ENCODE peak calls at places on chromosomes 3 and 15, in eight cellular contexts. D, N, Y, R, E, I, J and U are unnamed samples.

GRCh38 chr15:70795311-70795665 is 31.9 kb upstream of the UACA start:
- DNase-seq in D (peak; percentile 65), N (no peak), Y (no peak), R (no peak), E (no peak), I (peak; percentile 95), J (no peak), U (no peak)

GRCh38 chr15:66524801-66525200 is 19.7 kb downstream of the ZWILCH start:
- DNase-seq in D (no peak), N (no peak), Y (no peak), R (no peak), E (no peak), I (no peak), J (no peak), U (no peak)

GRCh38 chr3:61057491-61057890 is 193.8 kb downstream of the FHIT start:
- DNase-seq in D (no peak), N (no peak), Y (no peak), R (no peak), E (no peak), I (no peak), J (no peak), U (no peak)

GRCh38 chr3:67653425-67654098 is 850 bp downstream of the SUCLG2 start:
- DNase-seq in D (no peak), N (no peak), Y (peak; percentile 11), R (no peak), E (no peak), I (peak; percentile 51), J (no peak), U (no peak)

GRCh38 chr3:27721717-27722564 is at the start of gene EOMES:
- DNase-seq in D (peak; percentile 44), N (no peak), Y (peak; percentile 91), R (no peak), E (peak; percentile 89), I (peak; percentile 56), J (peak; percentile 84), U (peak; percentile 52)

GRCh38 chr3:158909870-158910269 is 108.0 kb downstream of the MFSD1 start:
- DNase-seq in D (no peak), N (no peak), Y (no peak), R (no peak), E (no peak), I (peak; percentile 80), J (no peak), U (no peak)

GRCh38 chr3:132507657-132508056 is 89.4 kb upstream of the ACKR4 start:
- DNase-seq in D (no peak), N (no peak), Y (no peak), R (no peak), E (no peak), I (no peak), J (no peak), U (no peak)

GRCh38 chr3:34947849-34948248 is 691.5 kb upstream of the ARPP21 start:
- DNase-seq in D (no peak), N (no peak), Y (peak; percentile 27), R (no peak), E (peak; percentile 14), I (peak; percentile 0), J (no peak), U (no peak)

GRCh38 chr15:42138411-42138810 is 18.0 kb downstream of the PLA2G4F start:
- DNase-seq in D (no peak), N (no peak), Y (no peak), R (no peak), E (no peak), I (no peak), J (no peak), U (no peak)

GRCh38 chr3:45841380-45841700 is 579 bp downstream of the LZTFL1 start:
- DNase-seq in D (peak; percentile 48), N (no peak), Y (peak; percentile 26), R (no peak), E (peak; percentile 41), I (peak; percentile 68), J (no peak), U (peak; percentile 54)

GRCh38 chr15:96267463-96267862 is 63.0 kb upstream of the NR2F2 start:
- DNase-seq in D (no peak), N (no peak), Y (no peak), R (no peak), E (no peak), I (no peak), J (no peak), U (no peak)

GRCh38 chr3:179450321-179450720 is 949 bp downstream of the GNB4 start:
- DNase-seq in D (no peak), N (no peak), Y (no peak), R (no peak), E (peak; percentile 22), I (peak; percentile 49), J (no peak), U (no peak)

GRCh38 chr15:34583399-34584320 is at the start of gene GOLGA8B:
- DNase-seq in D (peak; percentile 88), N (peak; percentile 79), Y (peak; percentile 86), R (peak; percentile 57), E (peak; percentile 95), I (peak; percentile 67), J (peak; percentile 83), U (peak; percentile 85)

GRCh38 chr15:84734794-84735479 is 13.5 kb upstream of the ZNF592 start:
- DNase-seq in D (peak; percentile 93), N (peak; percentile 51), Y (peak; percentile 98), R (peak; percentile 52), E (peak; percentile 71), I (no peak), J (peak; percentile 75), U (peak; percentile 80)

GRCh38 chr3:43093974-43094373 is 11.9 kb downstream of the POMGNT2 start:
- DNase-seq in D (no peak), N (no peak), Y (no peak), R (no peak), E (no peak), I (no peak), J (no peak), U (no peak)

GRCh38 chr3:30357897-30358296 is 248.5 kb upstream of the TGFBR2 start:
- DNase-seq in D (no peak), N (no peak), Y (no peak), R (no peak), E (no peak), I (peak; percentile 61), J (no peak), U (no peak)

GRCh38 chr3:30358871-30359270 is 247.5 kb upstream of the TGFBR2 start:
- DNase-seq in D (no peak), N (no peak), Y (no peak), R (no peak), E (no peak), I (no peak), J (no peak), U (no peak)

GRCh38 chr3:30354972-30355371 is 251.4 kb upstream of the TGFBR2 start:
- DNase-seq in D (no peak), N (no peak), Y (no peak), R (no peak), E (no peak), I (no peak), J (no peak), U (no peak)

GRCh38 chr3:30355622-30356021 is 250.8 kb upstream of the TGFBR2 start:
- DNase-seq in D (no peak), N (no peak), Y (no peak), R (no peak), E (peak; percentile 9), I (peak; percentile 35), J (no peak), U (no peak)

DNA sequence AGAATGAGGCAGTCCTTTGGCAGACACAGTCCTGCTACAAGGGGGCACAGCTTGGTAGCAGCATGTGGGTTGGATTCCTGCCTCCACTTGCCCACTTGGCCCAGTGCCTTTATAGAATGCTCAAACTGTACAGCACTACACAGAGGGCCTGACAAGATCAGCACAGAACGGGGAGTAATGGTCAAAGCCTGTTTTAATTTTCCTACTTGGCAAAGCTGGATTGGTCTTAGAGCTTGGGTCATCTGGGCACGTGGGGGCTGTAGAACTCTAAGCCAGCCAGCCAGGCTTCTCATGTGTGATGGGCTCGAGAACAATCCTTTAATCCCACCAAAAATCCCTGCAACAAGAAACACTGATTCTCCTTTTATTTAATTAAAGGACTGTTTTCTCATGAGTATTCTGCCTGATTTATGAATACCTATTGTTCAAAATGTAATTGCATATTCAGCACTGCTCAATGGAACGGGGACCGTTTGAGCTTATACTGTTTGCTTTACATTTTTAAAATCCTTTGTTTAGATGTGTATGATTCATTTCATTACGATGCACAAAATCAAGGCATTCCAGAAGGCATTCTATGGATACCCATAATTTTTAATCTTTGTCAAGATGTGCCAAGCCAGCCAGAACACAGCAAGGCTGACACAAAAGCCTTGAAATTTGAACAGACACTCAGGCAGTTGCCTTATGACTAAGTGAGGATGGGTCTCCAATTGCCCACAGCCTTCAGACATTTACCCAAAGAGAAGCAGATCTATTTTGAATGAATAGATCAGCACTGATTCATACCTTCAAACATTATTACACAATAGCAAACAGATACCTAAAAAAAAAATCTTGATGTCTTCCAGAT is 249.3 kb upstream of the TGFBR2 start:
- DNase-seq in D (no peak), N (no peak), Y (no peak), R (no peak), E (no peak), I (peak; percentile 40), J (no peak), U (no peak)
- H3K4me1 ChIP-seq in D (peaks cover 3% of the 10 kb centered on the region), N (peaks cover 13% of the 10 kb centered on the region), Y (no peaks in the 10 kb centered on the region), R (peaks cover 8% of the 10 kb centered on the region), E (peaks cover 3% of the 10 kb centered on the region), I (peaks cover 35% of the 10 kb centered on the region), J (no peaks in the 10 kb centered on the region), U (peaks cover 23% of the 10 kb centered on the region)

GRCh38 chr3:188279696-188280398 is 125.9 kb downstream of the LPP start:
- DNase-seq in D (no peak), N (no peak), Y (no peak), R (no peak), E (no peak), I (no peak), J (no peak), U (no peak)
- H3K4me1 ChIP-seq in D (peaks cover 16% of the 10 kb centered on the region), N (peaks cover 27% of the 10 kb centered on the region), Y (peaks cover 23% of the 10 kb centered on the region), R (peaks cover 27% of the 10 kb centered on the region), E (peaks cover 18% of the 10 kb centered on the region), I (peaks cover 15% of the 10 kb centered on the region), J (peaks cover 7% of the 10 kb centered on the region), U (peaks cover 23% of the 10 kb centered on the region)

GRCh38 chr3:194475978-194476377 is 10.8 kb downstream of the ATP13A3 start:
- DNase-seq in D (no peak), N (no peak), Y (no peak), R (no peak), E (no peak), I (peak; percentile 14), J (no peak), U (no peak)
- H3K4me1 ChIP-seq in D (peaks cover 5% of the 10 kb centered on the region), N (peaks cover 47% of the 10 kb centered on the region), Y (peaks cover 13% of the 10 kb centered on the region), R (peaks cover 22% of the 10 kb centered on the region), E (no peaks in the 10 kb centered on the region), I (peaks cover 64% of the 10 kb centered on the region), J (no peaks in the 10 kb centered on the region), U (peaks cover 18% of the 10 kb centered on the region)

DNA sequence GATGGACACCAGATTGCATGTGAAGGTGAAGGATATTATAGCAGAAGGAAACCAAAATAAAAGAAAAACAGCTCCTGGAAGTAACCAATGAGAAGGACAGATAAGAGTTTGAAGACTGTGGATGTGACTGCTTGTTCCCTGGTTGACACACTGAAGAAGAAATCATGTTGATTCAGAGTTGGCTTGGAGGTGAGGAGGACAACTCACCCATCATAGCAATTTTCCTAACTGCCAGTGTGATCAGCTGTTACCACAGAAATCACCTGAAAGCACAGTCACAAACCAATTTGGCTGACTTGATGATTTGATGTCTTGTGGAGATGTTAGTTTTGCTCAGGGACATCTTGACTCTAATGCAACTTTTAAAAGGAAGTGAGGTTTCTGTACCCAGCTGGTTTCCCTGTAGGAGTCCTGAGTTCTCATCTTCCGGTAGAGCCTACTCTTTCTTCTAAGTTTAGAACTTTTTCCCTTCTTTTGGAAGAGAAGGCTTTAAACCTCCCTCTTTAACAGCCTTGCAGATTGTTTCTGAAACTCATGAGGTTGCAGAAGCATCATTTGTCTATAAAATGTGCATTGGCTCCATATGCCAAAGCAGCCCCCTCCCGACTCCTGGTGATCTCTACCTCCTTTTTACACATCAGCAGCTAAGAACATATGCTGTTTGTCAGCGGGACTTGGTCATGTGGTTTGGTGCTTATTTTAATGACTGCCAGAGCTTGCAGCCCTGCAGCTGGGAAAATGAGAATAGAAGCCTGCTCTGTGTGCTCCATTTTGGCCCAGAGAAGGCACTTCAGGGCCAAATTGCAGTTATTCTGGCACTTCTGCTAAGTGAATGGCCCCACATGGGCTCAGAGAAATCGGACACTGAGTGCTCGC is 10.3 kb downstream of the ATG7 start:
- DNase-seq in D (peak; percentile 30), N (no peak), Y (no peak), R (peak; percentile 50), E (no peak), I (no peak), J (no peak), U (no peak)
- H3K4me1 ChIP-seq in D (peaks cover 7% of the 10 kb centered on the region), N (peaks cover 30% of the 10 kb centered on the region), Y (no peaks in the 10 kb centered on the region), R (peaks cover 8% of the 10 kb centered on the region), E (no peaks in the 10 kb centered on the region), I (peaks cover 35% of the 10 kb centered on the region), J (no peaks in the 10 kb centered on the region), U (peaks cover 37% of the 10 kb centered on the region)